ENCODE peak calls at places on chromosomes 4 and X, in five cellular contexts. One of them, this sample, is unnamed.

GRCh38 chr4:21806991-21807390 is 141.6 kb downstream of the KCNIP4 start:
- DNase-seq in MM.1S: no peak
- DNase-seq in CD8-positive, alpha-beta T cell: no peak
- DNase-seq in AG09309: no peak
- DNase-seq in IMR-90: no peak
- DNase-seq in this sample: no peak

GRCh38 chr4:15577508-15577907 is 77.6 kb downstream of the FBXL5 start:
- DNase-seq in MM.1S: no peak
- DNase-seq in CD8-positive, alpha-beta T cell: no peak
- DNase-seq in AG09309: no peak
- DNase-seq in IMR-90: peak; percentile 67
- DNase-seq in this sample: no peak

GRCh38 chr4:140003851-140004579 is 150.0 kb downstream of the MAML3 start:
- DNase-seq in MM.1S: no peak
- DNase-seq in CD8-positive, alpha-beta T cell: no peak
- DNase-seq in AG09309: no peak
- DNase-seq in IMR-90: peak; percentile 8
- DNase-seq in this sample: no peak

GRCh38 chr4:178273168-178273567 is 830.9 kb upstream of the AGA start:
- DNase-seq in MM.1S: no peak
- DNase-seq in CD8-positive, alpha-beta T cell: no peak
- DNase-seq in AG09309: no peak
- DNase-seq in IMR-90: no peak
- DNase-seq in this sample: no peak

GRCh38 chr4:139669859-139670258 is 4.2 kb downstream of the MGST2 start:
- DNase-seq in MM.1S: no peak
- DNase-seq in CD8-positive, alpha-beta T cell: no peak
- DNase-seq in AG09309: no peak
- DNase-seq in IMR-90: no peak
- DNase-seq in this sample: no peak

GRCh38 chr4:53885668-53886067 is 178.7 kb downstream of the CHIC2 start:
- DNase-seq in MM.1S: no peak
- DNase-seq in CD8-positive, alpha-beta T cell: no peak
- DNase-seq in AG09309: no peak
- DNase-seq in IMR-90: no peak
- DNase-seq in this sample: no peak

GRCh38 chr4:40661803-40662202 is 32.1 kb upstream of the RBM47 start:
- DNase-seq in MM.1S: no peak
- DNase-seq in CD8-positive, alpha-beta T cell: no peak
- DNase-seq in AG09309: no peak
- DNase-seq in IMR-90: no peak
- DNase-seq in this sample: no peak

GRCh38 chr4:153127773-153128494 is 76.3 kb upstream of the TRIM2 start:
- DNase-seq in MM.1S: peak; percentile 85
- DNase-seq in CD8-positive, alpha-beta T cell: peak; percentile 80
- DNase-seq in AG09309: no peak
- DNase-seq in IMR-90: peak; percentile 77
- DNase-seq in this sample: no peak

GRCh38 chr4:172675232-172675631 is 493.4 kb upstream of the GALNT7 start:
- DNase-seq in MM.1S: no peak
- DNase-seq in CD8-positive, alpha-beta T cell: no peak
- DNase-seq in AG09309: no peak
- DNase-seq in IMR-90: no peak
- DNase-seq in this sample: no peak

GRCh38 chr4:84455697-84456096 is 43.4 kb downstream of the NKX6-1 start:
- DNase-seq in MM.1S: no peak
- DNase-seq in CD8-positive, alpha-beta T cell: no peak
- DNase-seq in AG09309: no peak
- DNase-seq in IMR-90: no peak
- DNase-seq in this sample: no peak

GRCh38 chr4:10278071-10278470 is 161.5 kb upstream of the WDR1 start:
- DNase-seq in MM.1S: no peak
- DNase-seq in CD8-positive, alpha-beta T cell: no peak
- DNase-seq in AG09309: no peak
- DNase-seq in IMR-90: no peak
- DNase-seq in this sample: no peak

GRCh38 chrX:11272290-11272689 is 20.9 kb upstream of the AMELX start:
- DNase-seq in MM.1S: no peak
- DNase-seq in CD8-positive, alpha-beta T cell: no peak
- DNase-seq in AG09309: no peak
- DNase-seq in IMR-90: no peak
- DNase-seq in this sample: no peak

GRCh38 chr4:136864580-136865185 is 667.6 kb downstream of the PCDH18 start:
- DNase-seq in MM.1S: peak; percentile 76
- DNase-seq in CD8-positive, alpha-beta T cell: no peak
- DNase-seq in AG09309: peak; percentile 28
- DNase-seq in IMR-90: peak; percentile 81
- DNase-seq in this sample: peak; percentile 24

GRCh38 chr4:101114936-101115372 is 232.4 kb downstream of the PPP3CA start:
- DNase-seq in MM.1S: no peak
- DNase-seq in CD8-positive, alpha-beta T cell: no peak
- DNase-seq in AG09309: no peak
- DNase-seq in IMR-90: peak; percentile 83
- DNase-seq in this sample: no peak

GRCh38 chrX:38618152-38618551 is 56.8 kb downstream of the TSPAN7 start:
- DNase-seq in MM.1S: no peak
- DNase-seq in CD8-positive, alpha-beta T cell: no peak
- DNase-seq in AG09309: no peak
- DNase-seq in IMR-90: no peak
- DNase-seq in this sample: no peak

GRCh38 chrX:103687696-103688191 is 1.2 kb upstream of the MORF4L2 start:
- DNase-seq in MM.1S: peak; percentile 74
- DNase-seq in CD8-positive, alpha-beta T cell: peak; percentile 63
- DNase-seq in AG09309: peak; percentile 34
- DNase-seq in IMR-90: peak; percentile 73
- DNase-seq in this sample: no peak

GRCh38 chrX:41695464-41695863 is 6.7 kb downstream of the GPR34 start:
- DNase-seq in MM.1S: no peak
- DNase-seq in CD8-positive, alpha-beta T cell: peak; percentile 36
- DNase-seq in AG09309: no peak
- DNase-seq in IMR-90: peak; percentile 74
- DNase-seq in this sample: no peak

GRCh38 chrX:136059350-136059749 is 74.1 kb downstream of the SLC9A6 start:
- DNase-seq in MM.1S: no peak
- DNase-seq in CD8-positive, alpha-beta T cell: no peak
- DNase-seq in AG09309: no peak
- DNase-seq in IMR-90: no peak
- DNase-seq in this sample: no peak

GRCh38 chr4:139968831-139969230 is 185.2 kb downstream of the MAML3 start:
- DNase-seq in MM.1S: no peak
- DNase-seq in CD8-positive, alpha-beta T cell: no peak
- DNase-seq in AG09309: no peak
- DNase-seq in IMR-90: no peak
- DNase-seq in this sample: no peak

GRCh38 chrX:48465336-48465933 is 4.6 kb downstream of the SLC38A5 start:
- DNase-seq in MM.1S: no peak
- DNase-seq in CD8-positive, alpha-beta T cell: no peak
- DNase-seq in AG09309: peak; percentile 86
- DNase-seq in IMR-90: peak; percentile 96
- DNase-seq in this sample: no peak

GRCh38 chrX:3504916-3505315 is 158.5 kb upstream of the MXRA5 start:
- DNase-seq in MM.1S: no peak
- DNase-seq in CD8-positive, alpha-beta T cell: no peak
- DNase-seq in AG09309: no peak
- DNase-seq in IMR-90: no peak
- DNase-seq in this sample: no peak

GRCh38 chr4:108058685-108059440 is 69.2 kb downstream of the HADH start:
- DNase-seq in MM.1S: no peak
- DNase-seq in CD8-positive, alpha-beta T cell: no peak
- DNase-seq in AG09309: no peak
- DNase-seq in IMR-90: peak; percentile 70
- DNase-seq in this sample: no peak

GRCh38 chrX:147916375-147916968 is 4.8 kb downstream of the FMR1 start:
- DNase-seq in MM.1S: no peak
- DNase-seq in CD8-positive, alpha-beta T cell: no peak
- DNase-seq in AG09309: no peak
- DNase-seq in IMR-90: no peak
- DNase-seq in this sample: no peak

GRCh38 chr4:10032625-10033024 is 11.3 kb upstream of the SLC2A9 start:
- DNase-seq in MM.1S: no peak
- DNase-seq in CD8-positive, alpha-beta T cell: no peak
- DNase-seq in AG09309: peak; percentile 18
- DNase-seq in IMR-90: peak; percentile 75
- DNase-seq in this sample: no peak

GRCh38 chr4:115272185-115272584 is 158.8 kb upstream of the NDST4 start:
- DNase-seq in MM.1S: no peak
- DNase-seq in CD8-positive, alpha-beta T cell: no peak
- DNase-seq in AG09309: no peak
- DNase-seq in IMR-90: no peak
- DNase-seq in this sample: no peak

GRCh38 chrX:108131471-108131870 is 39.9 kb downstream of the ATG4A start:
- DNase-seq in MM.1S: no peak
- DNase-seq in CD8-positive, alpha-beta T cell: no peak
- DNase-seq in AG09309: no peak
- DNase-seq in IMR-90: peak; percentile 42
- DNase-seq in this sample: no peak

GRCh38 chr4:126916626-126917140 is 716.1 kb upstream of the INTU start:
- DNase-seq in MM.1S: no peak
- DNase-seq in CD8-positive, alpha-beta T cell: no peak
- DNase-seq in AG09309: peak; percentile 68
- DNase-seq in IMR-90: peak; percentile 86
- DNase-seq in this sample: no peak

GRCh38 chrX:3939967-3940610 is 226.6 kb upstream of the PRKX start:
- DNase-seq in MM.1S: peak; percentile 14
- DNase-seq in CD8-positive, alpha-beta T cell: no peak
- DNase-seq in AG09309: no peak
- DNase-seq in IMR-90: peak; percentile 20
- DNase-seq in this sample: no peak

GRCh38 chr4:121784975-121785374 is 16.1 kb upstream of the EXOSC9 start:
- DNase-seq in MM.1S: no peak
- DNase-seq in CD8-positive, alpha-beta T cell: no peak
- DNase-seq in AG09309: peak; percentile 92
- DNase-seq in IMR-90: peak; percentile 97
- DNase-seq in this sample: no peak

GRCh38 chrX:42934020-42934701 is 156.2 kb upstream of the PPP1R2C start:
- DNase-seq in MM.1S: peak; percentile 89
- DNase-seq in CD8-positive, alpha-beta T cell: peak; percentile 26
- DNase-seq in AG09309: no peak
- DNase-seq in IMR-90: no peak
- DNase-seq in this sample: no peak

GRCh38 chrX:8139713-8140112 is 31.4 kb downstream of the VCX2 start:
- DNase-seq in MM.1S: no peak
- DNase-seq in CD8-positive, alpha-beta T cell: no peak
- DNase-seq in AG09309: no peak
- DNase-seq in IMR-90: no peak
- DNase-seq in this sample: no peak

GRCh38 chrX:16239211-16239610 is 71.9 kb downstream of the MAGEB17 start:
- DNase-seq in MM.1S: no peak
- DNase-seq in CD8-positive, alpha-beta T cell: no peak
- DNase-seq in AG09309: peak; percentile 52
- DNase-seq in IMR-90: peak; percentile 88
- DNase-seq in this sample: no peak

GRCh38 chr4:138242076-138242829 is at the start of gene SLC7A11:
- DNase-seq in MM.1S: peak; percentile 98
- DNase-seq in CD8-positive, alpha-beta T cell: no peak
- DNase-seq in AG09309: peak; percentile 99
- DNase-seq in IMR-90: peak; percentile 100
- DNase-seq in this sample: peak; percentile 98

GRCh38 chr4:109315818-109316217 is 13.4 kb upstream of the COL25A1 start:
- DNase-seq in MM.1S: no peak
- DNase-seq in CD8-positive, alpha-beta T cell: no peak
- DNase-seq in AG09309: no peak
- DNase-seq in IMR-90: peak; percentile 15
- DNase-seq in this sample: no peak
- TF ChIP-seq CTCF in MM.1S: no peak
- TF ChIP-seq CTCF in CD8-positive, alpha-beta T cell: no peak
- TF ChIP-seq CTCF in AG09309: peak; percentile 41
- TF ChIP-seq CTCF in IMR-90: peak; percentile 50
- TF ChIP-seq CTCF in this sample: no peak

DNA sequence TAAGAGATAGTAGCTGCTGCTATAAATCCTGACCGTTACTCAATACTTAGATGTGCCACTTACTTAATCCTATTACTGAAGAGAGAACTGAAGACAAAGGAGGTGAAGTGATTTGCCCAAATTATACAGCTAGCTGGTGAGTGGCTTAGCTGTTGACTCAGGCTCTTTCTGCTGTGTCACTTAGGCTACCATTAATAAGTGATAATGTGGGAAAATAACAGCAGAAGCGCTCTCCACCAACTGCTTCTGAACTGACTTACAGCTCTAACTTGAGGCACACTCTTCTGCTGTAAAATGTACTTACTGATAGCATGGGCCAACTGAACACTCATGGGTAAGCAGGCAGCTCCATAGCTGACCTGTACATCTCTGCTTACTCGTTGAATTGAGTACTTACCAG is 7.5 kb upstream of the KLHL5 start:
- DNase-seq in MM.1S: no peak
- DNase-seq in CD8-positive, alpha-beta T cell: no peak
- DNase-seq in AG09309: no peak
- DNase-seq in IMR-90: no peak
- DNase-seq in this sample: no peak
- H3K4me3 ChIP-seq in MM.1S: no peak overlapping the region
- H3K4me3 ChIP-seq in CD8-positive, alpha-beta T cell: no peak overlapping the region
- H3K4me3 ChIP-seq in AG09309: no peak overlapping the region
- H3K4me3 ChIP-seq in IMR-90: no peak overlapping the region
- H3K4me3 ChIP-seq in this sample: no peak overlapping the region

GRCh38 chr4:55124337-55125076 is 888 bp downstream of the KDR start:
- DNase-seq in MM.1S: no peak
- DNase-seq in CD8-positive, alpha-beta T cell: no peak
- DNase-seq in AG09309: no peak
- DNase-seq in IMR-90: no peak
- DNase-seq in this sample: no peak

GRCh38 chr4:55125763-55126541 is 557 bp upstream of the KDR start:
- DNase-seq in MM.1S: no peak
- DNase-seq in CD8-positive, alpha-beta T cell: no peak
- DNase-seq in AG09309: no peak
- DNase-seq in IMR-90: no peak
- DNase-seq in this sample: no peak

GRCh38 chr4:55125087-55125721 is at the start of gene KDR:
- DNase-seq in MM.1S: no peak
- DNase-seq in CD8-positive, alpha-beta T cell: no peak
- DNase-seq in AG09309: no peak
- DNase-seq in IMR-90: no peak
- DNase-seq in this sample: no peak

GRCh38 chr4:55127053-55127452 is 1.7 kb upstream of the KDR start:
- DNase-seq in MM.1S: no peak
- DNase-seq in CD8-positive, alpha-beta T cell: no peak
- DNase-seq in AG09309: no peak
- DNase-seq in IMR-90: no peak
- DNase-seq in this sample: no peak

GRCh38 chr4:55127521-55127920 is 2.1 kb upstream of the KDR start:
- DNase-seq in MM.1S: no peak
- DNase-seq in CD8-positive, alpha-beta T cell: no peak
- DNase-seq in AG09309: no peak
- DNase-seq in IMR-90: no peak
- DNase-seq in this sample: no peak
- TF ChIP-seq CTCF in MM.1S: no peak
- TF ChIP-seq CTCF in CD8-positive, alpha-beta T cell: no peak
- TF ChIP-seq CTCF in AG09309: no peak
- TF ChIP-seq CTCF in IMR-90: no peak
- TF ChIP-seq CTCF in this sample: no peak

DNA sequence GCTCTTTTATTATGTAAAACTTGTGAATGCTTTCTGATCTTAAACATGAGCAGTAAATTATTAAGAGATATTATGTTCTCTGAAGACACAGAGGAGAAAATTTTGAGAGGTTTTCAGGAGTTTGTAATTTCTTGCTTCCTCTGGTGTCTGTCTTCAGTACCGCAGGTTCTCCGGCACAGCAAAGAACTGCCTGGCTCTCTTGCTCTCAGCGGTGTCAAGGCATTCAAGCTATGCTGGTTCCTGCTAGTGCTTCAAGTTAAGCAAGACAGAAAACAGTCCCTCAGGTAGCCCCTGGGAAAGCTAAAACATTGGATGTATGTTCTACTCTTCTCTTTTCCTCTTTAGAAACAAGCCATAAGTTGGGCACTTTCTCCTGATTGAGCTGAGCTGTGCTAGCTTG is 120.2 kb upstream of the CENPE start:
- DNase-seq in MM.1S: no peak
- DNase-seq in CD8-positive, alpha-beta T cell: no peak
- DNase-seq in AG09309: no peak
- DNase-seq in IMR-90: no peak
- DNase-seq in this sample: no peak
- H3K4me3 ChIP-seq in MM.1S: no peak overlapping the region
- H3K4me3 ChIP-seq in CD8-positive, alpha-beta T cell: no peak overlapping the region
- H3K4me3 ChIP-seq in AG09309: no peak overlapping the region
- H3K4me3 ChIP-seq in IMR-90: no peak overlapping the region
- H3K4me3 ChIP-seq in this sample: no peak overlapping the region